ENCODE peak calls at places on chromosomes 16 and 17, in six cellular contexts. A is fibroblast of the aortic adventitia, Z is mucosa of descending colon, G is astrocyte of the spinal cord, C is choroid plexus epithelial cell, H is AG04450. N is an unnamed sample.
A peak's percentile ranks its signal among the peaks of the same experiment; 100 is the strongest.

GRCh38 chr17:55774834-55775233 is 24.0 kb downstream of the PCTP start:
- DNase-seq in A (no peak), Z (no peak), G (no peak), C (no peak), H (no peak), N (no peak)

GRCh38 chr16:56451753-56452689 is 667 bp downstream of the OGFOD1 start:
- DNase-seq in A (peak; percentile 27), Z (peak; percentile 32), G (peak; percentile 41), C (peak; percentile 43), H (no peak), N (peak; percentile 24)

GRCh38 chr16:29641561-29641960 is 21.5 kb upstream of the SPN start:
- DNase-seq in A (no peak), Z (no peak), G (no peak), C (peak; percentile 9), H (no peak), N (no peak)

GRCh38 chr17:3890082-3890892 is 2.6 kb downstream of the CAMKK1 start:
- DNase-seq in A (peak; percentile 83), Z (peak; percentile 60), G (peak; percentile 93), C (peak; percentile 79), H (peak; percentile 37), N (peak; percentile 92)

GRCh38 chr16:88758227-88758943 is 26.6 kb downstream of the PIEZO1 start:
- DNase-seq in A (no peak), Z (no peak), G (no peak), C (no peak), H (no peak), N (no peak)

GRCh38 chr16:84175351-84176081 is 11.3 kb downstream of the TAF1C start:
- DNase-seq in A (peak; percentile 62), Z (peak; percentile 76), G (peak; percentile 46), C (peak; percentile 45), H (peak; percentile 21), N (no peak)

GRCh38 chr17:31313982-31314787 is at the start of gene EVI2B:
- DNase-seq in A (peak; percentile 67), Z (no peak), G (peak; percentile 21), C (peak; percentile 80), H (no peak), N (peak; percentile 65)

GRCh38 chr16:50266337-50267091 is at the start of gene ADCY7:
- DNase-seq in A (peak; percentile 71), Z (peak; percentile 87), G (peak; percentile 86), C (peak; percentile 72), H (peak; percentile 34), N (peak; percentile 81)

GRCh38 chr16:76913046-76913445 is 277.9 kb upstream of the MON1B start:
- DNase-seq in A (peak; percentile 22), Z (no peak), G (no peak), C (no peak), H (no peak), N (no peak)

GRCh38 chr17:28643979-28644781 is 778 bp downstream of the BLTP2 start:
- DNase-seq in A (peak; percentile 62), Z (peak; percentile 58), G (peak; percentile 42), C (peak; percentile 72), H (no peak), N (peak; percentile 69)

GRCh38 chr16:85350973-85351372 is 238.7 kb upstream of the CIBAR2 start:
- DNase-seq in A (peak; percentile 90), Z (peak; percentile 86), G (peak; percentile 97), C (peak; percentile 89), H (peak; percentile 92), N (peak; percentile 97)

GRCh38 chr16:21005008-21005407 is 104.4 kb downstream of the LYRM1 start:
- DNase-seq in A (no peak), Z (no peak), G (no peak), C (no peak), H (no peak), N (no peak)

GRCh38 chr16:89534147-89534788 is 26.1 kb downstream of the SPG7 start:
- DNase-seq in A (no peak), Z (no peak), G (no peak), C (peak; percentile 92), H (no peak), N (peak; percentile 69)

GRCh38 chr17:2027528-2028233 is 2.3 kb upstream of the DPH1 start:
- DNase-seq in A (no peak), Z (no peak), G (no peak), C (no peak), H (no peak), N (peak; percentile 27)

GRCh38 chr17:2024572-2025219 is 438 bp downstream of the RTN4RL1 start:
- DNase-seq in A (no peak), Z (no peak), G (no peak), C (no peak), H (no peak), N (no peak)

GRCh38 chr17:2023692-2024571 is 1.2 kb downstream of the RTN4RL1 start:
- DNase-seq in A (peak; percentile 35), Z (no peak), G (peak; percentile 25), C (peak; percentile 68), H (no peak), N (peak; percentile 51)

GRCh38 chr17:2025220-2025621 is at the start of gene RTN4RL1:
- DNase-seq in A (peak; percentile 52), Z (peak; percentile 71), G (peak; percentile 32), C (peak; percentile 33), H (no peak), N (peak; percentile 64)

DNA sequence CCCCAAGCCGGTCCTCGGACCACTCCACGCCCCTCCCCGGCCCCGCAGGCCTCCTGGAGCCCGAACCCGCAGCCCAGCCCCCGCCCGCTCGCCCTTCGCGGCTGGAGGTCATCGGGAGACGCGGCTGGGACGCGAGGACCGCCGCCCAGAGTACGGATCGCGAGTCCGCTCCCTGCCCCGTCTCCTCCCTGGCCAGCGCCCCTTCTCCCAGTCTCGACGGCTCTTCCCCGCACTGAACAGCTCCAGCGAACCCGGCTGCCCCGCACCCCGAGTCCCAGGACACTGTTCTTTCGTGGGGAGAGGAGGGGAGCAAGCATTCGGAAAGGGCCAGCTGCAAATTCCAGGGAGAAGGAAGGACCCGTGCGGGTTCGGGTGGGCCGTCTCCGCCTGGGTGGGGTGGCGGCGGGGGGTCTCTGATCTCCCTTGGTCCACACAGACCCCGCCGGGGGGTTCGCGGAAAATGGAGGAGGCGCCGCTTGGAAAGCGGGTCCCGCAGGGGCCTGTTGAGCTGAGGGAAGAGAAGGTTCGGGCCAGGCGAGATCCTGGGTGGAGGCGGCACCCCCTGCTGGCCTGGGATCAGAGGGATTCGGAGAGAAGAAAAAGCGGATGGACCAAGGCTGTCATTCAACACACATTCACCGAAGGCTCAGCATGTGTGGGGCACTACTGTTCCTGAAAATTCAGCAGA is 632 bp upstream of the RTN4RL1 start:
- DNase-seq in A (peak; percentile 59), Z (peak; percentile 82), G (peak; percentile 43), C (peak; percentile 66), H (no peak), N (peak; percentile 68)
- H3K4me3 ChIP-seq in A (peak overlapping the region; percentile 54), Z (no peak overlapping the region), G (peak overlapping the region; percentile 13), C (peak overlapping the region; percentile 17), H (peak overlapping the region; percentile 45), N (peak overlapping the region; percentile 39)

DNA sequence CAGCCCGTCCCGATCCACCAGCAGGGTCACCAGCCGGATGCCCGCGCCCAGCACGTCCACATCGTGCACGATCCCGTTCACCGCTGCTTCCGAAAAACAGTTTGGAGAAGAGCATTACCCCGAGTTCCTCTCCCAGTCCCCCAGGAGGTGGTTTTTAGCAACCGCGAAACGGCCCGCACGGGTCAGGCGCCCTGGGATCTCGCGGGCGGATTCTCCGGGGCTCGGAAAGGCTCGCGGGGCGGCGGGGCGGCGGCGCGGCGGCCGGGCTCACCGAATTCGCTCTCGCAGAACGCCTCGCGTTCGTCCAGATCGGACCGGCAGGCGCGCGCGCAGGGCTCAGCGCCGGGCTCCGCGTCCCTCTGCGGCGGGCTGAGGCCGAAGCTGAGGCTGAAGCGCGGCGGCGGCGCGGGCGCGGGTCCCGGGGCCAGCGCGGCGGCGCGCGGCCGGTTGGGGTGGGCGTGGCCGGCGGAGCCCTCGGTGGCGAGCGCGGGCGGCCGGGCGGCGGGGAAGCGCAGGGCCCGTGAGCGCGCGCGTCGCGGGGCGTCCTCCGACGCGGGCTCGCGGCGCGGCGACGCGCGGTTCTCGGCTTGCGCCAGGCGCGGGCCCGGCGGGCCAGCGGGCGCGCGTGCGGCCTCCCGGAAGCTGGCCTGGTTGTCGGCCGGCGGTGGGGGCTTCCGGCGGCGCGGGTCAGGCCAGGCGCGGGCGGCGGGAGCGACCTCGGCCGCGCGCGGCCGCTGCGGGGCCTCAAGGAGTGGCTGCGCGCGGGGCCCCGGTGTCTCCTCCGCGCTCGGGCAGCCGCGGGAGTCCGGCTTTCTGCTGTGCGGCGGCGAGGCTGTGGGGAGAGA is 2.9 kb downstream of the C17orf58 start:
- DNase-seq in A (peak; percentile 74), Z (peak; percentile 91), G (peak; percentile 73), C (peak; percentile 81), H (no peak), N (peak; percentile 75)
- TF ChIP-seq CTCF in A (no peak), Z (no peak), G (no peak), C (no peak), H (peak; percentile 6), N (peak; percentile 22)

DNA sequence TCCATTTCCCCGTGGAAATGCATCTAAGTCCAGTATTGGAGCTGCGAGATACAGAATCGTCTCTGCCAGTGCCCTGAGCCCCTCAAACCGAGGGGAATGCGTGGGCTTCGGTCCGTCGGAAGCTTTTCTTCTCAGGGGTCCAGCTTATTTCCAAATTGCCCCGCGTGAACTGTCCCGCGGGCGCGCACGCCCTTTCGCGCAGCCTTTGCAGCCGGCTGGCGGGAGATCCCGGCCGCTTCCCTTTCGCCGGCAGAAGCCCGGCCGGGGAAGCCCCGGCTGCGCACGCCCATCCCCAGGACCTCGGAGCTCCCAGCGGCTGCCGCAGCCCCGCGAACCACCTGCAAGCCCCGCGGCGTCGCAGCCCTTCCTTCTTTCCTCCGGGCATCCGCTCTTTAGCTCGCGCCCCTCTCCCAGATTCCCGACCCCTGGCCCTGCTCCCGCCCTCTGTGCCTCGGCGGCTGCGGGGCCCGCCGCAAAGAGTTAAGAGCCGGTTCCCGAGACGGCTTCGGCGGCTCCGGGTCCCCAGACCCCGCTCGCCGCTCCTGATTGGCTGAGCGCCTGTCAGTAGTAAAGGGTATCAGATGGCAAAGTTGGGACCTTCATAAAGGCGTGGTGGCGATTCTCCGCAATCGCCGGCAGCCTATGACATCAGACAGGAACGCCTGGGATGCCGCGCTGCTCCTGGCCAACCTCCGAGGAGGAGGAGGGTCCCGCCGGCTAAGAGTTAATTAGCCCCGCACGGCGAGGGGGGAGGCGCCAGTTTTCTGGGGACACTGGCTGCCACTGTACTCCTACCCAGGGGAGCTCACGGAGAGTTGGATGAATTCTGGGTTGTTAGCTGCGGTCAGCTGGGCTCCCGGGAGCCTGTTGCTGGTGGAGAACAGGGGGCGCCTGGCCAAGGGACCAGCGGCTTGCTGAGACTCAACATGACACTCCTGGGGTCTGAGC is at the start of gene MYOCD:
- DNase-seq in A (peak; percentile 2), Z (peak; percentile 46), G (peak; percentile 14), C (peak; percentile 19), H (peak; percentile 18), N (peak; percentile 13)
- H3K4me3 ChIP-seq in A (peak within 1 kb of the TSS; percentile 58), Z (no peak within 1 kb of the TSS), G (peak within 1 kb of the TSS; percentile 47), C (peak within 1 kb of the TSS; percentile 60), H (peak within 1 kb of the TSS; percentile 77), N (peak within 1 kb of the TSS; percentile 45)

DNA sequence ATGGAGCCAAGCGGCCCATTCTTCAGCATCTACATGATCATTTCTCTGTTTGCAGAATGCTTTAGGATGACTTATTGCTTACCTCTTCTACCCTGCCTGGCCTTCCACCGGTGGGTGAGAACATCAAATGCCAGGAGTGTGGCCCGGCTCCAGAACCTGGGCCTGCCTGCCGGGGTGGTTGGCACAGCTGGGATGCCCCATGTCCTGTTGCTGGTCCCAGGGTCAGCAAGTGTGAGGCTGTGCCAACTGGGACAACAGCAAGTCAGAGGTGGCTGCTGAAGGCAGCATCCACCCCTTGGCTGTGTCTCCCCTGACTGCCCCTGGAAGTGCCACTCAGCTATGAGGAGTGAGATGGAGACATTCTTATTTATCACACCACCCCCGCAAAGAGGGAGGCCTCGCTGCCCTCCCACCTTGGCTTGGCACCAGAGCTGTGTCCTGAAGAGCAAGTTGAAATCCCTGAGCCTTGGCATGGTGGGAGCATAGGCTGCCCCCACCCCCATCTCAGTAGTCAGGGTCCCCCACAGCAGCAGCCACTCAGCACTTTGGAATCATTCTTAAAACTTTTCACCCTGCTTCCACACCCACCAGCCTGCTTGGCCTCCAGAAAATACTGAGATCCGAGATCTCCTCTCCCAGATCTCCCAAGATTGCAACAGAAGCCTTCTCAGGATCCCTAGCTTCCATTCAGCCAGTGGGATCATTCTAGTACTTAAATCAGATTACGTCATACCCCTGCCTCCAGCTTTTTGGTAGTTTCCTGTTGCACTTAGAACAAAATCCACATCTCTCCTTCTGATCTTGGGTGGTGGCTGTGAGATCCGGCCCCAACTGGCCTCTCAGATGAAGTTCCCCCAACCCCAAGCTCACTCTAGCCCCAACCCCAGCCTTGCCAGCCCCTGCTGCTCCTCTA is 127.5 kb downstream of the SOCS1 start:
- DNase-seq in A (peak; percentile 77), Z (no peak), G (no peak), C (peak; percentile 51), H (no peak), N (peak; percentile 74)
- TF ChIP-seq CTCF in A (no peak), Z (no peak), G (no peak), C (no peak), H (no peak), N (no peak)

N was measured in cardiac fibroblast.